ENCODE peak calls at places on chromosomes 16 and 17, in six cellular contexts. Z is dorsolateral prefrontal cortex; R is vagina; W is neural crest cell; L is NCI-H1092 treated with DMSO at 0.1 percent for 48 hours; N is stimulated activated CD4-positive, alpha-beta T cell treated with anti-CD3 and anti-CD28 coated beads, TNF-alpha, amount 100 ng/mL, for 1 hour. M is an unnamed sample.

GRCh38 chr16:51121009-51121347 is 30.1 kb downstream of the SALL1 start:
- DNase-seq in Z (no peak), R (no peak), W (no peak), L (no peak), N (no peak), M (no peak)

GRCh38 chr16:53949716-53950410 is 245.9 kb downstream of the FTO start:
- DNase-seq in Z (no peak), R (no peak), W (no peak), L (peak; percentile 72), N (no peak), M (no peak)

GRCh38 chr17:45131616-45132301 is 556 bp downstream of the PLCD3 start:
- DNase-seq in Z (no peak), R (no peak), W (peak; percentile 84), L (no peak), N (no peak), M (no peak)

GRCh38 chr16:30896203-30896889 is at the start of gene CTF1:
- DNase-seq in Z (peak; percentile 21), R (no peak), W (peak; percentile 57), L (no peak), N (no peak), M (no peak)

GRCh38 chr17:77280304-77280910 is 139.6 kb downstream of the SEC14L1 start:
- DNase-seq in Z (no peak), R (no peak), W (no peak), L (no peak), N (no peak), M (no peak)

GRCh38 chr17:44804301-44805061 is 25.6 kb downstream of the GJC1 start:
- DNase-seq in Z (peak; percentile 26), R (no peak), W (no peak), L (no peak), N (no peak), M (no peak)

GRCh38 chr16:17552351-17552750 is 81.6 kb upstream of the XYLT1 start:
- DNase-seq in Z (no peak), R (no peak), W (no peak), L (no peak), N (no peak), M (no peak)

GRCh38 chr16:57862698-57863433 is 60.6 kb upstream of the KIFC3 start:
- DNase-seq in Z (no peak), R (no peak), W (no peak), L (no peak), N (no peak), M (no peak)

GRCh38 chr16:85441189-85441889 is 171.8 kb upstream of the GSE1 start:
- DNase-seq in Z (no peak), R (no peak), W (no peak), L (no peak), N (no peak), M (no peak)

GRCh38 chr17:40290629-40291296 is 3.1 kb downstream of the CDC6 start:
- DNase-seq in Z (peak; percentile 72), R (no peak), W (no peak), L (peak; percentile 41), N (no peak), M (no peak)

GRCh38 chr17:11601661-11602060 is 3.4 kb downstream of the DNAH9 start:
- DNase-seq in Z (no peak), R (no peak), W (no peak), L (no peak), N (no peak), M (no peak)

GRCh38 chr16:51433597-51433996 is 282.5 kb upstream of the SALL1 start:
- DNase-seq in Z (no peak), R (no peak), W (no peak), L (peak; percentile 78), N (no peak), M (no peak)

GRCh38 chr16:14611660-14612059 is 18.4 kb downstream of the PARN start:
- DNase-seq in Z (no peak), R (no peak), W (no peak), L (no peak), N (no peak), M (no peak)

GRCh38 chr17:81371910-81372760 is 23.1 kb upstream of the BAHCC1 start:
- DNase-seq in Z (peak; percentile 73), R (no peak), W (no peak), L (peak; percentile 19), N (no peak), M (no peak)

GRCh38 chr17:45697076-45697475 is 87.0 kb upstream of the CRHR1 start:
- DNase-seq in Z (no peak), R (no peak), W (no peak), L (no peak), N (no peak), M (no peak)

GRCh38 chr16:27458196-27458728 is 56.3 kb downstream of the IL21R start:
- DNase-seq in Z (no peak), R (no peak), W (no peak), L (no peak), N (no peak), M (no peak)

GRCh38 chr16:79451196-79451816 is 149.2 kb downstream of the MAF start:
- DNase-seq in Z (no peak), R (no peak), W (no peak), L (no peak), N (no peak), M (no peak)

GRCh38 chr16:53052519-53053501 is at the start of gene CHD9NB:
- DNase-seq in Z (no peak), R (no peak), W (no peak), L (no peak), N (no peak), M (no peak)

GRCh38 chr16:71201556-71201955 is 29.0 kb downstream of the HYDIN start:
- DNase-seq in Z (no peak), R (no peak), W (no peak), L (no peak), N (no peak), M (no peak)

GRCh38 chr16:24858219-24859041 is 12.7 kb downstream of the SLC5A11 start:
- DNase-seq in Z (peak; percentile 28), R (no peak), W (peak; percentile 75), L (no peak), N (no peak), M (no peak)

GRCh38 chr17:82110298-82110697 is 12.3 kb upstream of the FASN start:
- DNase-seq in Z (no peak), R (no peak), W (no peak), L (no peak), N (no peak), M (no peak)

GRCh38 chr16:17414421-17414820 is 56.3 kb downstream of the XYLT1 start:
- DNase-seq in Z (no peak), R (no peak), W (no peak), L (no peak), N (no peak), M (no peak)

GRCh38 chr17:77914440-77915254 is 43.9 kb upstream of the TNRC6C start:
- DNase-seq in Z (no peak), R (no peak), W (no peak), L (peak; percentile 60), N (no peak), M (no peak)

GRCh38 chr17:40862985-40863733 is 3.9 kb downstream of the KRT12 start:
- DNase-seq in Z (no peak), R (no peak), W (peak; percentile 22), L (no peak), N (no peak), M (no peak)

GRCh38 chr16:85551319-85551978 is 61.7 kb upstream of the GSE1 start:
- DNase-seq in Z (no peak), R (no peak), W (no peak), L (peak; percentile 55), N (no peak), M (no peak)

GRCh38 chr17:31413871-31414589 is 22.6 kb downstream of the RAB11FIP4 start:
- DNase-seq in Z (peak; percentile 93), R (no peak), W (no peak), L (no peak), N (no peak), M (no peak)

GRCh38 chr17:3529817-3530741 is 27.5 kb downstream of the TRPV3 start:
- DNase-seq in Z (peak; percentile 42), R (no peak), W (no peak), L (no peak), N (no peak), M (no peak)

GRCh38 chr16:24855678-24856077 is 9.9 kb downstream of the SLC5A11 start:
- DNase-seq in Z (no peak), R (no peak), W (no peak), L (no peak), N (no peak), M (no peak)